ENCODE peak calls at places on chromosomes 11 and 22, in six cellular contexts. Y is CD8-positive, alpha-beta T cell; A is lower lobe of right lung; L is T-cell; M is left cardiac atrium; X is activated T-cell treated with anti-CD3 and anti-CD28 coated beads, Interleukin-2, amount 50 U/mL, for 4 hours. K is an unnamed sample.

GRCh38 chr11:65182258-65183170 is 786 bp downstream of the CAPN1 start:
- ATAC-seq in Y (no peak), A (peak), L (no peak), M (peak), X (no peak), K (peak)

GRCh38 chr11:83025267-83025704 is 46.4 kb downstream of the RAB30 start:
- ATAC-seq in Y (no peak), A (no peak), L (no peak), M (no peak), X (no peak), K (no peak)

GRCh38 chr11:69992943-69993694 is 85.0 kb upstream of the ANO1 start:
- ATAC-seq in Y (no peak), A (no peak), L (no peak), M (no peak), X (no peak), K (no peak)

GRCh38 chr11:92769125-92769524 is 200.3 kb upstream of the MTNR1B start:
- ATAC-seq in Y (no peak), A (no peak), L (no peak), M (peak), X (no peak), K (no peak)

GRCh38 chr11:79390477-79390876 is 50.4 kb downstream of the TENM4 start:
- ATAC-seq in Y (no peak), A (no peak), L (no peak), M (no peak), X (no peak), K (no peak)

GRCh38 chr11:133968300-133968699 is 11.5 kb upstream of the IGSF9B start:
- ATAC-seq in Y (no peak), A (no peak), L (no peak), M (no peak), X (no peak), K (no peak)

GRCh38 chr11:64934765-64935633 is 694 bp downstream of the GPHA2 start:
- ATAC-seq in Y (no peak), A (no peak), L (no peak), M (peak), X (no peak), K (no peak)

GRCh38 chr11:32162906-32163305 is 72.0 kb downstream of the RCN1 start:
- ATAC-seq in Y (no peak), A (no peak), L (no peak), M (no peak), X (no peak), K (no peak)

GRCh38 chr11:15967166-15967565 is 389.2 kb downstream of the SOX6 start:
- ATAC-seq in Y (no peak), A (peak), L (no peak), M (peak), X (no peak), K (no peak)

GRCh38 chr11:134579709-134580634 is 167.9 kb upstream of the B3GAT1 start:
- ATAC-seq in Y (no peak), A (no peak), L (no peak), M (no peak), X (no peak), K (no peak)

GRCh38 chr11:67437082-67437821 is at the start of gene PTPRCAP:
- ATAC-seq in Y (peak), A (peak), L (peak), M (peak), X (peak), K (peak)

GRCh38 chr22:21102659-21103267 is 57.0 kb downstream of the LRRC74B start:
- ATAC-seq in Y (peak), A (peak), L (peak), M (peak), X (peak), K (peak)

GRCh38 chr11:41578421-41579047 is 119.1 kb upstream of the LRRC4C start:
- ATAC-seq in Y (no peak), A (no peak), L (no peak), M (no peak), X (no peak), K (no peak)

GRCh38 chr11:73140213-73141030 is 1.7 kb downstream of the FCHSD2 start:
- ATAC-seq in Y (no peak), A (no peak), L (no peak), M (no peak), X (no peak), K (peak)

GRCh38 chr11:104912102-104912501 is 13.8 kb upstream of the CASP12 start:
- ATAC-seq in Y (no peak), A (no peak), L (no peak), M (no peak), X (no peak), K (no peak)

GRCh38 chr11:87005569-87005921 is 32.2 kb upstream of the TMEM135 start:
- ATAC-seq in Y (no peak), A (no peak), L (no peak), M (no peak), X (no peak), K (no peak)

GRCh38 chr11:95230054-95231034 is 658 bp downstream of the SESN3 start:
- ATAC-seq in Y (no peak), A (peak), L (no peak), M (peak), X (peak), K (peak)

GRCh38 chr22:18146389-18146753 is 3.6 kb upstream of the USP18 start:
- ATAC-seq in Y (no peak), A (no peak), L (no peak), M (no peak), X (no peak), K (no peak)

GRCh38 chr22:21965762-21966288 is 13.2 kb upstream of the PPM1F start:
- ATAC-seq in Y (no peak), A (no peak), L (no peak), M (no peak), X (no peak), K (no peak)

GRCh38 chr11:35247863-35248262 is 108.9 kb downstream of the CD44 start:
- ATAC-seq in Y (peak), A (no peak), L (peak), M (no peak), X (peak), K (peak)

GRCh38 chr11:66183581-66184048 is 84.8 kb upstream of the RAB1B start:
- ATAC-seq in Y (peak), A (no peak), L (peak), M (no peak), X (peak), K (no peak)

GRCh38 chr11:65084598-65085375 is 765 bp downstream of the ZFPL1 start:
- ATAC-seq in Y (no peak), A (peak), L (no peak), M (peak), X (peak), K (no peak)

GRCh38 chr11:13260963-13261599 is 16.5 kb upstream of the BMAL1 start:
- ATAC-seq in Y (no peak), A (peak), L (no peak), M (peak), X (no peak), K (no peak)

GRCh38 chr22:23107487-23108323 is 34.1 kb downstream of the RSPH14 start:
- ATAC-seq in Y (no peak), A (no peak), L (no peak), M (no peak), X (no peak), K (no peak)

GRCh38 chr11:112634551-112634950 is 326.7 kb upstream of the NCAM1 start:
- ATAC-seq in Y (no peak), A (no peak), L (no peak), M (no peak), X (no peak), K (no peak)